ENCODE peak calls at places on chromosomes 12 and 14, in eight cellular contexts. B, Z, Y, A, C, J, I and R are unnamed samples.

GRCh38 chr14:64611358-64612020 is 61.7 kb downstream of the PPP1R36 start:
- DNase-seq in B (peak; percentile 23), Z (no peak), Y (no peak), A (peak; percentile 17), C (no peak), J (no peak), I (no peak), R (no peak)

GRCh38 chr12:18696971-18697602 is 40.7 kb downstream of the PLCZ1 start:
- DNase-seq in B (no peak), Z (no peak), Y (no peak), A (peak; percentile 76), C (no peak), J (no peak), I (no peak), R (peak; percentile 41)

GRCh38 chr14:67004521-67004920 is 184.7 kb upstream of the GARIN2 start:
- DNase-seq in B (no peak), Z (no peak), Y (no peak), A (no peak), C (no peak), J (no peak), I (no peak), R (no peak)

GRCh38 chr12:53320352-53321195 is 836 bp downstream of the AAAS start:
- DNase-seq in B (no peak), Z (no peak), Y (no peak), A (no peak), C (no peak), J (no peak), I (no peak), R (no peak)

GRCh38 chr14:36096090-36096489 is 80.4 kb downstream of the PTCSC3 start:
- DNase-seq in B (no peak), Z (no peak), Y (no peak), A (peak; percentile 24), C (no peak), J (no peak), I (no peak), R (peak; percentile 52)

GRCh38 chr14:55482936-55483605 is 42.7 kb upstream of the TBPL2 start:
- DNase-seq in B (no peak), Z (no peak), Y (no peak), A (no peak), C (peak; percentile 27), J (no peak), I (no peak), R (peak; percentile 33)

GRCh38 chr12:102300824-102301461 is 103.3 kb upstream of the PMCH start:
- DNase-seq in B (no peak), Z (no peak), Y (no peak), A (peak; percentile 38), C (no peak), J (no peak), I (peak; percentile 21), R (no peak)

GRCh38 chr12:27179399-27180214 is 64.5 kb upstream of the STK38L start:
- DNase-seq in B (no peak), Z (no peak), Y (peak; percentile 54), A (peak; percentile 90), C (no peak), J (peak; percentile 48), I (no peak), R (peak; percentile 91)

GRCh38 chr12:6465467-6466183 is 4.9 kb downstream of the VAMP1 start:
- DNase-seq in B (peak; percentile 58), Z (no peak), Y (no peak), A (peak; percentile 84), C (peak; percentile 82), J (peak; percentile 56), I (peak; percentile 52), R (peak; percentile 68)

GRCh38 chr14:75044760-75045159 is 6.5 kb downstream of the MLH3 start:
- DNase-seq in B (no peak), Z (no peak), Y (no peak), A (peak; percentile 75), C (no peak), J (no peak), I (no peak), R (no peak)